ENCODE peak calls at places on chromosomes 5 and 9, in six cellular contexts. K is EL; G is fibroblast of mammary gland; E is RWPE1; J is AML-193; L is stimulated activated CD4-positive, alpha-beta T cell treated with anti-CD3 and anti-CD28 coated beads, Interleukin-4, amount 100 ng/mL, for 24 hours. D is an unnamed sample.

GRCh38 chr5:147611483-147611882 is 101.6 kb upstream of the DPYSL3 start:
- DNase-seq in K (no peak), G (no peak), E (no peak), J (no peak), L (no peak), D (no peak)

GRCh38 chr5:77616920-77617319 is 21.6 kb downstream of the OTP start:
- DNase-seq in K (no peak), G (no peak), E (no peak), J (no peak), L (no peak), D (no peak)

GRCh38 chr9:75588808-75589207 is 301.7 kb upstream of the PCSK5 start:
- DNase-seq in K (no peak), G (no peak), E (peak; percentile 6), J (no peak), L (no peak), D (no peak)

GRCh38 chr9:101536938-101537337 is 3.3 kb downstream of the RNF20 start:
- DNase-seq in K (peak; percentile 34), G (peak; percentile 47), E (peak; percentile 32), J (no peak), L (no peak), D (peak; percentile 15)

GRCh38 chr9:3578786-3579185 is 53.0 kb upstream of the RFX3 start:
- DNase-seq in K (peak; percentile 39), G (peak; percentile 87), E (peak; percentile 0), J (peak; percentile 3), L (peak; percentile 34), D (no peak)

GRCh38 chr9:93009337-93010015 is 49.0 kb upstream of the SUSD3 start:
- DNase-seq in K (no peak), G (no peak), E (no peak), J (no peak), L (no peak), D (no peak)

GRCh38 chr5:76690704-76691469 is 25.0 kb upstream of the F2R start:
- DNase-seq in K (peak; percentile 72), G (peak; percentile 81), E (no peak), J (no peak), L (no peak), D (no peak)

GRCh38 chr9:124218438-124219289 is 39.1 kb upstream of the NEK6 start:
- DNase-seq in K (peak; percentile 70), G (peak; percentile 55), E (peak; percentile 53), J (peak; percentile 85), L (peak; percentile 35), D (peak; percentile 52)

GRCh38 chr9:14080940-14081621 is 232.9 kb downstream of the NFIB start:
- DNase-seq in K (no peak), G (peak; percentile 53), E (peak; percentile 36), J (no peak), L (no peak), D (no peak)

GRCh38 chr5:36370073-36370472 is 68.4 kb upstream of the RANBP3L start:
- DNase-seq in K (no peak), G (no peak), E (no peak), J (no peak), L (no peak), D (no peak)

GRCh38 chr9:14031015-14031414 is 282.9 kb downstream of the NFIB start:
- DNase-seq in K (no peak), G (peak; percentile 72), E (no peak), J (no peak), L (no peak), D (no peak)

GRCh38 chr5:139850423-139851016 is 54.9 kb downstream of the PSD2 start:
- DNase-seq in K (no peak), G (no peak), E (no peak), J (no peak), L (no peak), D (no peak)

GRCh38 chr9:135078361-135078821 is 9.1 kb upstream of the OLFM1 start:
- DNase-seq in K (no peak), G (no peak), E (no peak), J (no peak), L (no peak), D (no peak)

GRCh38 chr9:111482656-111483418 is 1.3 kb downstream of the ECPAS start:
- DNase-seq in K (peak; percentile 77), G (peak; percentile 57), E (peak; percentile 90), J (peak; percentile 43), L (peak; percentile 62), D (peak; percentile 67)

GRCh38 chr5:172088801-172089200 is 82.4 kb upstream of the FBXW11 start:
- DNase-seq in K (no peak), G (no peak), E (no peak), J (no peak), L (no peak), D (no peak)

GRCh38 chr5:126519637-126520592 is 75.1 kb downstream of the ALDH7A1 start:
- DNase-seq in K (no peak), G (peak; percentile 40), E (no peak), J (no peak), L (no peak), D (no peak)

GRCh38 chr5:81971086-81971693 is 633 bp upstream of the ATG10 start:
- DNase-seq in K (peak; percentile 24), G (peak; percentile 34), E (peak; percentile 28), J (peak; percentile 36), L (peak; percentile 9), D (peak; percentile 68)

GRCh38 chr5:39100851-39101396 is 26.7 kb upstream of the RICTOR start:
- DNase-seq in K (peak; percentile 97), G (peak; percentile 99), E (peak; percentile 94), J (no peak), L (no peak), D (peak; percentile 95)

GRCh38 chr9:127183814-127184582 is 61.6 kb upstream of the ANGPTL2 start:
- DNase-seq in K (no peak), G (peak; percentile 86), E (no peak), J (no peak), L (no peak), D (no peak)

GRCh38 chr5:31993182-31993961 is 180.7 kb downstream of the GOLPH3 start:
- DNase-seq in K (peak; percentile 82), G (peak; percentile 13), E (no peak), J (no peak), L (no peak), D (no peak)

GRCh38 chr5:159178978-159179377 is 30.4 kb downstream of the RNF145 start:
- DNase-seq in K (peak; percentile 94), G (peak; percentile 98), E (peak; percentile 92), J (no peak), L (peak; percentile 46), D (peak; percentile 71)

GRCh38 chr9:83166369-83166768 is 103.4 kb upstream of the RASEF start:
- DNase-seq in K (no peak), G (no peak), E (peak; percentile 69), J (no peak), L (no peak), D (no peak)

GRCh38 chr5:140671472-140672210 is 1.7 kb downstream of the DND1 start:
- DNase-seq in K (no peak), G (no peak), E (no peak), J (no peak), L (no peak), D (no peak)

GRCh38 chr5:80284720-80285119 is 28.9 kb upstream of the SERINC5 start:
- DNase-seq in K (no peak), G (no peak), E (no peak), J (no peak), L (peak; percentile 29), D (no peak)

GRCh38 chr9:65403721-65404120 is 118.7 kb upstream of the FOXD4L5 start:
- DNase-seq in K (no peak), G (no peak), E (no peak), J (no peak), L (no peak), D (no peak)

GRCh38 chr5:15008476-15008875 is 136.9 kb upstream of the ANKH start:
- DNase-seq in K (peak; percentile 97), G (peak; percentile 98), E (peak; percentile 87), J (no peak), L (no peak), D (peak; percentile 96)

GRCh38 chr5:77851229-77852067 is 75.3 kb upstream of the TBCA start:
- DNase-seq in K (peak; percentile 40), G (peak; percentile 25), E (peak; percentile 27), J (no peak), L (no peak), D (peak; percentile 66)